ENCODE peak calls at places on chromosomes 13 and 19, in five cellular contexts. J, D, Q, M and R are unnamed samples.

GRCh38 chr19:46859637-46860124 is 1.1 kb upstream of the ARHGAP35 start:
- DNase-seq in J (no peak), D (peak; percentile 87), Q (no peak), M (no peak), R (no peak)

GRCh38 chr13:113854238-113855011 is 9.5 kb downstream of the GAS6 start:
- DNase-seq in J (peak; percentile 29), D (no peak), Q (no peak), M (peak; percentile 75), R (no peak)

GRCh38 chr13:21047591-21048282 is 13.6 kb downstream of the LATS2 start:
- DNase-seq in J (no peak), D (no peak), Q (no peak), M (no peak), R (no peak)

GRCh38 chr19:33499671-33500506 is 21.7 kb downstream of the PEPD start:
- DNase-seq in J (no peak), D (no peak), Q (no peak), M (no peak), R (no peak)

GRCh38 chr13:38662362-38662761 is 24.5 kb upstream of the FREM2 start:
- DNase-seq in J (no peak), D (no peak), Q (no peak), M (no peak), R (no peak)

GRCh38 chr13:19586904-19587634 is 25.7 kb upstream of the TPTE2 start:
- DNase-seq in J (no peak), D (no peak), Q (peak; percentile 67), M (no peak), R (no peak)

GRCh38 chr19:21519488-21519887 is 14.1 kb downstream of the ZNF429 start:
- DNase-seq in J (no peak), D (no peak), Q (no peak), M (no peak), R (no peak)

GRCh38 chr13:93435651-93436050 is 209.0 kb downstream of the GPC6 start:
- DNase-seq in J (no peak), D (no peak), Q (no peak), M (no peak), R (no peak)

GRCh38 chr13:44012910-44013309 is 133.2 kb downstream of the LACC1 start:
- DNase-seq in J (no peak), D (no peak), Q (no peak), M (no peak), R (no peak)

GRCh38 chr13:22235285-22235949 is 564.5 kb downstream of the FGF9 start:
- DNase-seq in J (peak; percentile 57), D (no peak), Q (no peak), M (peak; percentile 25), R (peak; percentile 25)

GRCh38 chr19:27392027-27392632 is 1820.8 kb downstream of the UQCRFS1 start:
- DNase-seq in J (peak; percentile 18), D (no peak), Q (no peak), M (no peak), R (no peak)

GRCh38 chr13:20993661-20994440 is 67.5 kb downstream of the LATS2 start:
- DNase-seq in J (no peak), D (no peak), Q (no peak), M (peak; percentile 61), R (no peak)

GRCh38 chr13:93290503-93290902 is 63.9 kb downstream of the GPC6 start:
- DNase-seq in J (no peak), D (no peak), Q (no peak), M (no peak), R (no peak)

GRCh38 chr19:8079988-8080387 is 27.4 kb downstream of the CCL25 start:
- DNase-seq in J (no peak), D (no peak), Q (no peak), M (no peak), R (no peak)

GRCh38 chr13:98787986-98788385 is 35.5 kb upstream of the SLC15A1 start:
- DNase-seq in J (no peak), D (no peak), Q (no peak), M (no peak), R (no peak)

GRCh38 chr19:14317157-14317556 is 64.1 kb upstream of the ADGRE5 start:
- DNase-seq in J (no peak), D (no peak), Q (no peak), M (no peak), R (no peak)

GRCh38 chr19:46721269-46722003 is 4.5 kb upstream of the PRKD2 start:
- DNase-seq in J (peak; percentile 56), D (peak; percentile 59), Q (no peak), M (no peak), R (peak; percentile 46)

GRCh38 chr13:101474419-101474957 is 22.0 kb downstream of the ITGBL1 start:
- DNase-seq in J (peak; percentile 60), D (no peak), Q (no peak), M (no peak), R (peak; percentile 80)

GRCh38 chr13:48448963-48449614 is 36.2 kb upstream of the LPAR6 start:
- DNase-seq in J (no peak), D (no peak), Q (no peak), M (peak; percentile 21), R (no peak)

GRCh38 chr19:38977445-38978314 is 2.1 kb upstream of the FBXO17 start:
- DNase-seq in J (no peak), D (no peak), Q (no peak), M (no peak), R (no peak)

GRCh38 chr13:95188128-95188527 is 113.1 kb downstream of the ABCC4 start:
- DNase-seq in J (no peak), D (no peak), Q (no peak), M (no peak), R (no peak)

GRCh38 chr19:7454998-7455397 is 33.8 kb downstream of the PEX11G start:
- DNase-seq in J (no peak), D (no peak), Q (no peak), M (no peak), R (no peak)

GRCh38 chr19:46574533-46574932 is 26.6 kb upstream of the CALM3 start:
- DNase-seq in J (no peak), D (no peak), Q (peak; percentile 7), M (no peak), R (peak; percentile 9)

GRCh38 chr19:45769821-45770191 is 754 bp upstream of the SIX5 start:
- DNase-seq in J (no peak), D (peak; percentile 41), Q (peak; percentile 52), M (no peak), R (peak; percentile 73)